ENCODE peak calls at places on chromosomes 4 and X, in five cellular contexts. E, M, X, U and A are unnamed samples.

GRCh38 chr4:2247128-2248043 is 5.5 kb upstream of the HAUS3 start:
- DNase-seq in E (peak), M (no peak), X (peak), U (peak), A (peak)

GRCh38 chr4:74244049-74244448 is 64.2 kb upstream of the EPGN start:
- DNase-seq in E (no peak), M (no peak), X (no peak), U (no peak), A (no peak)

GRCh38 chrX:137916090-137916746 is 350.3 kb downstream of the ZIC3 start:
- DNase-seq in E (no peak), M (peak), X (no peak), U (no peak), A (no peak)

GRCh38 chr4:183099537-183100297 is 660 bp downstream of the WWC2 start:
- DNase-seq in E (no peak), M (no peak), X (peak), U (peak), A (peak)

GRCh38 chrX:32395878-32396277 is 815.5 kb downstream of the DMD start:
- DNase-seq in E (no peak), M (no peak), X (no peak), U (no peak), A (no peak)

GRCh38 chr4:95165926-95166524 is 382.7 kb downstream of the UNC5C start:
- DNase-seq in E (no peak), M (peak), X (no peak), U (no peak), A (no peak)

GRCh38 chrX:119753639-119754257 is 4.6 kb upstream of the SOWAHD start:
- DNase-seq in E (peak), M (peak), X (no peak), U (no peak), A (no peak)

GRCh38 chrX:111181883-111182400 is 86.0 kb downstream of the PAK3 start:
- DNase-seq in E (no peak), M (peak), X (no peak), U (no peak), A (no peak)

GRCh38 chr4:152220201-152220666 is 315.7 kb downstream of the FBXW7 start:
- DNase-seq in E (no peak), M (no peak), X (no peak), U (no peak), A (no peak)

GRCh38 chr4:118821590-118822293 is 14.2 kb downstream of the SEC24D start:
- DNase-seq in E (no peak), M (no peak), X (no peak), U (no peak), A (no peak)

GRCh38 chr4:74682567-74683359 is 111.6 kb downstream of the BTC start:
- DNase-seq in E (no peak), M (no peak), X (no peak), U (no peak), A (no peak)

GRCh38 chrX:13893826-13894225 is 76.9 kb upstream of the GPM6B start:
- DNase-seq in E (no peak), M (no peak), X (peak), U (peak), A (no peak)

GRCh38 chr4:182306792-182307507 is 63.7 kb downstream of the TENM3 start:
- DNase-seq in E (no peak), M (no peak), X (no peak), U (no peak), A (no peak)

GRCh38 chrX:115562492-115562872 is 1.5 kb downstream of the PLS3 start:
- DNase-seq in E (no peak), M (no peak), X (no peak), U (no peak), A (no peak)

GRCh38 chrX:44314259-44314734 is 29.2 kb downstream of the EFHC2 start:
- DNase-seq in E (no peak), M (no peak), X (peak), U (peak), A (no peak)

GRCh38 chrX:83508006-83508405 is at the start of gene POU3F4:
- DNase-seq in E (no peak), M (no peak), X (peak), U (no peak), A (peak)

GRCh38 chrX:40169193-40170086 is 71.7 kb upstream of the BCOR start:
- DNase-seq in E (peak), M (peak), X (no peak), U (no peak), A (peak)

GRCh38 chr4:133775881-133776280 is 425.7 kb downstream of the PABPC4L start:
- DNase-seq in E (no peak), M (no peak), X (no peak), U (no peak), A (no peak)

GRCh38 chrX:141455103-141455502 is 129.4 kb downstream of the SPANXA1 start:
- DNase-seq in E (no peak), M (no peak), X (no peak), U (no peak), A (no peak)

GRCh38 chr4:185390941-185391340 is 4.8 kb downstream of the LRP2BP start:
- DNase-seq in E (no peak), M (no peak), X (no peak), U (no peak), A (no peak)

GRCh38 chrX:132955710-132956109 is 2.7 kb downstream of the HS6ST2 start:
- DNase-seq in E (no peak), M (no peak), X (no peak), U (no peak), A (peak)

GRCh38 chrX:150573702-150574101 is 5.3 kb downstream of the MTM1 start:
- DNase-seq in E (no peak), M (no peak), X (no peak), U (no peak), A (no peak)

GRCh38 chr4:144646523-144647094 is 653 bp downstream of the HHIP start:
- DNase-seq in E (no peak), M (no peak), X (no peak), U (no peak), A (peak)